ENCODE peak calls at places on chromosomes 11 and 22, in four cellular contexts. One of them, this sample, is unnamed.

GRCh38 chr11:23573430-23573829 is 713.2 kb upstream of the CCDC179 start:
- DNase-seq in cardiac fibroblast: no peak
- DNase-seq in BE2C: no peak
- DNase-seq in HL-60: no peak
- DNase-seq in this sample: no peak

GRCh38 chr11:79428406-79428805 is 12.4 kb downstream of the TENM4 start:
- DNase-seq in HL-60: no peak
- DNase-seq in BE2C: no peak
- DNase-seq in cardiac fibroblast: no peak
- DNase-seq in this sample: no peak

GRCh38 chr11:9590717-9591116 is 17.2 kb downstream of the WEE1 start:
- DNase-seq in HL-60: no peak
- DNase-seq in BE2C: no peak
- DNase-seq in cardiac fibroblast: no peak
- DNase-seq in this sample: no peak

GRCh38 chr22:39234867-39235687 is 9.7 kb downstream of the PDGFB start:
- DNase-seq in BE2C: no peak
- DNase-seq in cardiac fibroblast: no peak
- DNase-seq in HL-60: no peak
- DNase-seq in this sample: no peak

GRCh38 chr11:16785520-16786128 is 47.2 kb downstream of the C11orf58 start:
- DNase-seq in HL-60: peak
- DNase-seq in cardiac fibroblast: peak
- DNase-seq in BE2C: peak
- DNase-seq in this sample: peak

GRCh38 chr11:118791961-118792578 is 1.1 kb upstream of the DDX6 start:
- DNase-seq in cardiac fibroblast: peak
- DNase-seq in HL-60: peak
- DNase-seq in BE2C: peak
- DNase-seq in this sample: peak

GRCh38 chr11:9150501-9150900 is 59.1 kb upstream of the SCUBE2 start:
- DNase-seq in BE2C: no peak
- DNase-seq in cardiac fibroblast: peak
- DNase-seq in HL-60: no peak
- DNase-seq in this sample: no peak

GRCh38 chr11:12922418-12922817 is 86.7 kb upstream of the RASSF10 start:
- DNase-seq in BE2C: no peak
- DNase-seq in cardiac fibroblast: peak
- DNase-seq in HL-60: no peak
- DNase-seq in this sample: no peak

GRCh38 chr11:72781313-72782080 is 12.3 kb downstream of the STARD10 start:
- DNase-seq in BE2C: peak
- DNase-seq in cardiac fibroblast: no peak
- DNase-seq in HL-60: no peak
- DNase-seq in this sample: peak

GRCh38 chr11:76636826-76637460 is 33.6 kb downstream of the LRRC32 start:
- DNase-seq in cardiac fibroblast: no peak
- DNase-seq in HL-60: no peak
- DNase-seq in BE2C: no peak
- DNase-seq in this sample: no peak

GRCh38 chr11:25758145-25758661 is 573.7 kb upstream of the ANO3 start:
- DNase-seq in BE2C: no peak
- DNase-seq in HL-60: no peak
- DNase-seq in cardiac fibroblast: no peak
- DNase-seq in this sample: no peak

GRCh38 chr11:33736148-33736809 is at the start of gene CD59:
- DNase-seq in cardiac fibroblast: peak
- DNase-seq in BE2C: peak
- DNase-seq in HL-60: peak
- DNase-seq in this sample: peak

GRCh38 chr11:27761356-27761755 is 61.1 kb upstream of the BDNF start:
- DNase-seq in cardiac fibroblast: no peak
- DNase-seq in HL-60: no peak
- DNase-seq in BE2C: no peak
- DNase-seq in this sample: no peak

GRCh38 chr11:73361953-73362776 is 14.0 kb upstream of the RELT start:
- DNase-seq in cardiac fibroblast: no peak
- DNase-seq in BE2C: no peak
- DNase-seq in HL-60: no peak
- DNase-seq in this sample: peak

GRCh38 chr11:86608251-86608799 is 64.1 kb downstream of the ME3 start:
- DNase-seq in BE2C: peak
- DNase-seq in HL-60: peak
- DNase-seq in cardiac fibroblast: peak
- DNase-seq in this sample: peak

GRCh38 chr11:8807544-8808225 is 103.3 kb upstream of the AKIP1 start:
- DNase-seq in HL-60: no peak
- DNase-seq in BE2C: no peak
- DNase-seq in cardiac fibroblast: peak
- DNase-seq in this sample: no peak

GRCh38 chr22:24592144-24592845 is 578 bp downstream of the LRRC75B start:
- DNase-seq in cardiac fibroblast: peak
- DNase-seq in HL-60: no peak
- DNase-seq in BE2C: no peak
- DNase-seq in this sample: no peak

GRCh38 chr22:27778299-27779090 is 23.1 kb downstream of the MN1 start:
- DNase-seq in cardiac fibroblast: no peak
- DNase-seq in BE2C: no peak
- DNase-seq in HL-60: no peak
- DNase-seq in this sample: no peak

GRCh38 chr11:93902921-93903320 is 52.5 kb upstream of the VSTM5 start:
- DNase-seq in HL-60: no peak
- DNase-seq in BE2C: peak
- DNase-seq in cardiac fibroblast: no peak
- DNase-seq in this sample: no peak

GRCh38 chr11:117978982-117979381 is 7.2 kb upstream of the IL10RA start:
- DNase-seq in HL-60: no peak
- DNase-seq in cardiac fibroblast: no peak
- DNase-seq in BE2C: no peak
- DNase-seq in this sample: no peak

GRCh38 chr11:128603752-128604472 is 16.6 kb upstream of the ETS1 start:
- DNase-seq in HL-60: no peak
- DNase-seq in cardiac fibroblast: no peak
- DNase-seq in BE2C: no peak
- DNase-seq in this sample: no peak
- TF ChIP-seq CTCF in HL-60: no peak
- TF ChIP-seq CTCF in cardiac fibroblast: no peak
- TF ChIP-seq CTCF in BE2C: peak
- TF ChIP-seq CTCF in this sample: no peak

DNA sequence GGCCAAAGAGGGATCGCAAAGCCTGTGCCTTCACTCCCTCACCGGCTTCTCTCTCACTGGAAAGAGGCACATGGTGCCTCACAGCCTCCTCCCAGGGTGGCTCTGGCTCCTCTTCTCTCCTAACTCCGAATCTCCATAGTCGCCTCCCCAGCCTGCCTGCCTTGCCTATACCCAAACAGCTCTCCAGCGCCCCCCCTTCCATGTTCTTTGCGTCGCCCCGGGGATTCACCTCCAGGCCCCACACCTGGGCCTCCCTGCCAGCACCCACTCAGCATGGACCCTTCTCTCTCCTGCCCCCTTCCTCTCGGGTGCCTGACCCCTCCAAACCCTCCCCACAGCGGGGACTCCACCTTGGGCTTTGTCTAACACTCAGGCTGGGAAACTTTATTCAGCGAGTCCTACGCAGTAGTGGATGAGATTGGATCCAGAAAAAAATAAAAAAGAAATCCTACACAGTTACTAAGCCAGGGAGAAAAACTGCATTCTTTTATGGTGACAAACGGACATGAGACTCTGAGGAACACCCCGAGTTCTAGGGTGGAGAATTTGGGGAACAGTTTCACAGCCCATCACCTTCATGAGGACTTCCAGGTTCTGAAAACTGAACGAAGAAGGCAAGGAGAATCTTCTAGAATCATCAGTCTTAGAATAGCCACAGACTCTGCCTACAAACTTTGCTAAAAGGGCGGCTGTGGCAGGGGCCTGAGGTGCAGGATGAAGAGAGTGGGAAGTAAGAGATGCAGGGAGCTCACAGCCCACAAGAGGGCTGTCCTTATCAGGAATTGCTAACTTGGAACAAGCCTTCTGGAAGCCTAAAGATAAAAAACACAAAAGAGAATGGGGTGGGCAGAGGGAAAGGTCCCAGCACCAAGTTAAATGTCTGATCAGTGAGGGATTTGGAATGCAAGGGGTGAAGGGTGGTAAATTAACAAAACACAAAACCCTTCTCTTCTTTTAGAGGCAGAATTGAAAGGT is 5.3 kb downstream of the PPM1F start:
- DNase-seq in HL-60: no peak
- DNase-seq in cardiac fibroblast: peak
- DNase-seq in BE2C: no peak
- DNase-seq in this sample: no peak
- TF ChIP-seq CTCF in HL-60: no peak
- TF ChIP-seq CTCF in cardiac fibroblast: peak
- TF ChIP-seq CTCF in BE2C: peak
- TF ChIP-seq CTCF in this sample: peak

DNA sequence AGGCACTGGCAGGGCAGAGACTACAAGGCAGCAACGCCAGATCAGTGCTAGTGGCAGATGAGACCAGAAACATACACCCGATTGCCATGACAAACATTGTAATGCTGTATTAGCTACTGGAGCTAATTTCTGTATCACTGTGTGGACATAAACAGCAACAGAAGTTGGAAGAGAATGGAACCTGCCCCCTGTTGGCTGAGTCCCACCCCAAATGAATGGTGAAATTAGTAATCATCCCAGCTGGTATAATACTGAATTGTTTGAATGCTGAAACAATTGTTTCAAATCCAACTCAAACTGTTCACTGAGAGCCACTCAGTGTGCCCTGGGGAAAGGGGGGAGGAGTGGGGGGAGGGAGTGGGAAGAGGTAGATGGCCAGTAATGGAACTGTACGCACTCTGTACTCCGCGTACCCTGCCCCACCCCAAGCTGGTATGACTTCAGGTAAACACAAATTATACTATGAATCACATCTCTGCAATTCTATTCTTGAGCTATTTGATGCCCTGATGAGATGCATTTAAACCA is 11.2 kb upstream of the BIRC3 start:
- DNase-seq in HL-60: no peak
- DNase-seq in BE2C: no peak
- DNase-seq in cardiac fibroblast: no peak
- DNase-seq in this sample: no peak
- TF ChIP-seq CTCF in HL-60: no peak
- TF ChIP-seq CTCF in BE2C: peak
- TF ChIP-seq CTCF in cardiac fibroblast: peak
- TF ChIP-seq CTCF in this sample: no peak

GRCh38 chr11:61290905-61291690 is 4.0 kb downstream of the VWCE start:
- DNase-seq in cardiac fibroblast: no peak
- DNase-seq in BE2C: no peak
- DNase-seq in HL-60: peak
- DNase-seq in this sample: no peak
- TF ChIP-seq CTCF in cardiac fibroblast: no peak
- TF ChIP-seq CTCF in BE2C: no peak
- TF ChIP-seq CTCF in HL-60: no peak
- TF ChIP-seq CTCF in this sample: no peak

DNA sequence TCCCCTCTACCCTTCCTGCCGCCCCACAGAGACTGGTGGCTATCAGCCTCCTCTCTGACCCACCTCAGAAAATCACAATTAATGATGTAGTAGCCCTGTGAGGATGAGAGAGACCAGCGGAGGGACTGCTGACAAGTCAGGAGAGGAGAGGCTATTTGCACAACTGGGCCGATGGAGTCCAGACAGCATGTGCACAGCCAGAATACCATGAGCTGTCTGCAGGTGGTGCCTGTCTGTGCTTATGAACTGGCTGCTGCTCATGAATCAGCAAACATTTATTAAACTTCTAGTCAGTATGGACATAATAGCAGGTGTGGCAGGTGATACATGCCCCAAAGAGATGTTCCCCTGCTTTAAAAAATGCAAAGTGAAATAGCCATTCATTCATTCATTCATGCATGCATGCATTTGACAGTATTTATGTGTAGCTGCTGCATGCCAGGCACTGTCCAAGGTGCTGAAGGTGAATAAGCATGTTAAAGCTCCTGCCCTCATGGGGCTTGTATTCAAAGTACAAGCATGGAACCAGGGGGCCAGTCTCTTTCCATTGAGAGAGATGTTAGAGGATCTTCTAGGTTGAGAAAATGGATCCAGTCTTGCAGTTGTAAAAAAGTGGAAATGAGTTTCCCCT is 141.3 kb downstream of the GRIK4 start:
- DNase-seq in HL-60: no peak
- DNase-seq in cardiac fibroblast: peak
- DNase-seq in BE2C: no peak
- DNase-seq in this sample: no peak
- TF ChIP-seq CTCF in HL-60: no peak
- TF ChIP-seq CTCF in cardiac fibroblast: no peak
- TF ChIP-seq CTCF in BE2C: no peak
- TF ChIP-seq CTCF in this sample: no peak

DNA sequence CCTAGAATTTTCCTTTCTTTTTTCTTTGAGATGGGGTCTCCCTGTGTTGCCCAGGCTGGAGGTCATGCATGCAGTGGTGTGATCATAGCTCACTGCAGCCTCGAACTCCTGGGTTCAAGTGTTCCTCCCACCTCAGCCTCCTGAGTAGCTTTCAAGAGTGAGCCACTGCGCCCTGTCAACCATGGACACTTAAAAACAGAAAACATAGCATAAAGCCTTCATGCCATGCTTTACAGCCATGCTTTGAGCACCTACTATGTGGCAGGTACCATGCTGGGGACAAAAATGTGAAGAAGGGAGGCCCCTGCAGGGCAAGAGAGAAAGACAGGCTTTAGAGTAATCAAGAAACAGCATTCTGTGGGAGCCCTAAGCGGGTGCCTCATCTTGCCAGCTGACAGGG is 13.7 kb upstream of the GNB1L start:
- DNase-seq in BE2C: no peak
- DNase-seq in cardiac fibroblast: no peak
- DNase-seq in HL-60: no peak
- DNase-seq in this sample: no peak
- TF ChIP-seq CTCF in BE2C: no peak
- TF ChIP-seq CTCF in cardiac fibroblast: no peak
- TF ChIP-seq CTCF in HL-60: no peak
- TF ChIP-seq CTCF in this sample: no peak

GRCh38 chr22:37898441-37899181 is 7.5 kb upstream of the MICALL1 start:
- DNase-seq in BE2C: no peak
- DNase-seq in HL-60: no peak
- DNase-seq in cardiac fibroblast: no peak
- DNase-seq in this sample: no peak
- TF ChIP-seq CTCF in BE2C: no peak
- TF ChIP-seq CTCF in HL-60: no peak
- TF ChIP-seq CTCF in cardiac fibroblast: no peak
- TF ChIP-seq CTCF in this sample: no peak

GRCh38 chr11:134393638-134394037 is 18.4 kb downstream of the B3GAT1 start:
- DNase-seq in cardiac fibroblast: no peak
- DNase-seq in BE2C: peak
- DNase-seq in HL-60: no peak
- DNase-seq in this sample: peak
- TF ChIP-seq CTCF in cardiac fibroblast: no peak
- TF ChIP-seq CTCF in BE2C: peak
- TF ChIP-seq CTCF in HL-60: no peak
- TF ChIP-seq CTCF in this sample: peak